ENCODE peak calls at places on chromosome X, in seven cellular contexts. O, H, E, B, D, I and V are unnamed samples.

GRCh38 chrX:114049063-114049462 is 534.8 kb upstream of the HTR2C start:
- DNase-seq in O (no peak), H (no peak), E (no peak), B (no peak), D (no peak), I (no peak), V (no peak)

GRCh38 chrX:74286950-74287349 is 17.0 kb upstream of the ZCCHC13 start:
- DNase-seq in O (peak), H (no peak), E (no peak), B (no peak), D (no peak), I (no peak), V (no peak)

GRCh38 chrX:677376-677775 is 46.8 kb downstream of the SHOX start:
- DNase-seq in O (no peak), H (no peak), E (no peak), B (no peak), D (no peak), I (no peak), V (no peak)

GRCh38 chrX:119398974-119399771 is at the start of gene SLC25A43:
- DNase-seq in O (no peak), H (peak), E (peak), B (peak), D (no peak), I (peak), V (peak)

GRCh38 chrX:9832811-9833210 is 46.6 kb downstream of the SHROOM2 start:
- DNase-seq in O (no peak), H (no peak), E (no peak), B (no peak), D (no peak), I (no peak), V (no peak)

GRCh38 chrX:122625821-122626220 is 558.3 kb upstream of the GRIA3 start:
- DNase-seq in O (no peak), H (no peak), E (no peak), B (no peak), D (peak), I (no peak), V (no peak)

GRCh38 chrX:153430796-153431195 is 15.1 kb downstream of the TREX2 start:
- DNase-seq in O (no peak), H (no peak), E (no peak), B (no peak), D (no peak), I (no peak), V (no peak)

GRCh38 chrX:134658002-134658401 is 269 bp downstream of the PLAC1 start:
- DNase-seq in O (no peak), H (no peak), E (no peak), B (no peak), D (no peak), I (no peak), V (no peak)

GRCh38 chrX:71534773-71535544 is 2.1 kb downstream of the OGT start:
- DNase-seq in O (no peak), H (no peak), E (no peak), B (no peak), D (no peak), I (no peak), V (no peak)

GRCh38 chrX:119954374-119954773 is 10.8 kb upstream of the NKAP start:
- DNase-seq in O (no peak), H (no peak), E (no peak), B (no peak), D (no peak), I (no peak), V (no peak)

GRCh38 chrX:1433646-1434357 is 18.9 kb downstream of the ASMTL start:
- DNase-seq in O (no peak), H (no peak), E (no peak), B (no peak), D (no peak), I (no peak), V (no peak)

GRCh38 chrX:54560411-54560810 is 30.4 kb downstream of the GNL3L start:
- DNase-seq in O (no peak), H (no peak), E (no peak), B (no peak), D (no peak), I (no peak), V (no peak)

GRCh38 chrX:13373027-13373806 is 53.4 kb upstream of the ATXN3L start:
- DNase-seq in O (no peak), H (no peak), E (no peak), B (no peak), D (no peak), I (no peak), V (no peak)

GRCh38 chrX:97907791-97908190 is 1024.1 kb downstream of the RPA4 start:
- DNase-seq in O (no peak), H (no peak), E (no peak), B (no peak), D (no peak), I (no peak), V (no peak)

GRCh38 chrX:102517331-102517730 is 792 bp upstream of the TMSB15A start:
- DNase-seq in O (no peak), H (no peak), E (no peak), B (no peak), D (no peak), I (no peak), V (no peak)

GRCh38 chrX:21131786-21132185 is 242.4 kb upstream of the CNKSR2 start:
- DNase-seq in O (no peak), H (no peak), E (no peak), B (no peak), D (no peak), I (no peak), V (no peak)

GRCh38 chrX:31279359-31279758 is 207.5 kb upstream of the FTHL17 start:
- DNase-seq in O (no peak), H (no peak), E (peak), B (no peak), D (no peak), I (no peak), V (no peak)

GRCh38 chrX:132193872-132194574 is 25.2 kb downstream of the RAP2C start:
- DNase-seq in O (no peak), H (no peak), E (no peak), B (no peak), D (no peak), I (no peak), V (no peak)

GRCh38 chrX:38275615-38276014 is 51.7 kb downstream of the RPGR start:
- DNase-seq in O (peak), H (no peak), E (peak), B (peak), D (peak), I (no peak), V (no peak)

GRCh38 chrX:153871451-153871850 is 14.5 kb downstream of the L1CAM start:
- DNase-seq in O (no peak), H (no peak), E (no peak), B (no peak), D (no peak), I (no peak), V (no peak)

GRCh38 chrX:141405878-141406492 is 163.7 kb upstream of the SPANXC start:
- DNase-seq in O (peak), H (no peak), E (peak), B (no peak), D (peak), I (no peak), V (no peak)